ENCODE peak calls at places on chromosomes 13 and 19, in four cellular contexts. R, C, L and N are unnamed samples.

GRCh38 chr13:110638253-110638652 is 22.9 kb downstream of the NAXD start:
- DNase-seq in R (no peak), C (no peak), L (no peak), N (no peak)

GRCh38 chr19:6018786-6019185 is 40.8 kb upstream of the RANBP3 start:
- DNase-seq in R (no peak), C (peak; percentile 82), L (no peak), N (no peak)

GRCh38 chr19:15587663-15588062 is 27.4 kb upstream of the CYP4F8 start:
- DNase-seq in R (no peak), C (no peak), L (no peak), N (no peak)

GRCh38 chr19:2446390-2446789 is 10.4 kb downstream of the LMNB2 start:
- DNase-seq in R (no peak), C (no peak), L (no peak), N (peak; percentile 100)

GRCh38 chr19:18604820-18605159 is 1.8 kb downstream of the CRLF1 start:
- DNase-seq in R (no peak), C (no peak), L (no peak), N (no peak)

GRCh38 chr19:4374451-4375163 is 25.7 kb downstream of the SH3GL1 start:
- DNase-seq in R (peak; percentile 96), C (no peak), L (peak; percentile 90), N (no peak)

GRCh38 chr19:51081476-51081875 is 1.2 kb downstream of the KLK14 start:
- DNase-seq in R (no peak), C (no peak), L (no peak), N (no peak)

GRCh38 chr13:35720690-35721554 is 244.4 kb upstream of the MAB21L1 start:
- DNase-seq in R (peak; percentile 75), C (peak; percentile 84), L (peak; percentile 70), N (no peak)

GRCh38 chr13:32205426-32206096 is 109.6 kb downstream of the ZAR1L start:
- DNase-seq in R (no peak), C (no peak), L (no peak), N (no peak)

GRCh38 chr13:108213946-108214345 is 1.4 kb downstream of the LIG4 start:
- DNase-seq in R (peak; percentile 77), C (no peak), L (peak; percentile 49), N (no peak)

GRCh38 chr13:59584902-59585670 is 578.6 kb downstream of the DIAPH3 start:
- DNase-seq in R (no peak), C (no peak), L (peak; percentile 20), N (no peak)

GRCh38 chr13:113930711-113931637 is 42.9 kb downstream of the C13orf46 start:
- DNase-seq in R (no peak), C (no peak), L (no peak), N (peak; percentile 78)

GRCh38 chr19:1421218-1421957 is 14.0 kb downstream of the DAZAP1 start:
- DNase-seq in R (no peak), C (no peak), L (no peak), N (no peak)

GRCh38 chr13:49972709-49973108 is 24.1 kb upstream of the TRIM13 start:
- DNase-seq in R (no peak), C (no peak), L (no peak), N (no peak)

GRCh38 chr19:6067975-6068374 is 42.3 kb downstream of the RFX2 start:
- DNase-seq in R (no peak), C (no peak), L (no peak), N (no peak)

GRCh38 chr13:103431880-103432279 is 365.7 kb upstream of the SLC10A2 start:
- DNase-seq in R (no peak), C (no peak), L (no peak), N (no peak)

GRCh38 chr13:42497798-42498197 is 76.2 kb upstream of the TNFSF11 start:
- DNase-seq in R (peak; percentile 52), C (no peak), L (peak; percentile 81), N (no peak)

GRCh38 chr13:40666905-40667621 is 622 bp upstream of the FOXO1 start:
- DNase-seq in R (peak; percentile 77), C (peak; percentile 70), L (peak; percentile 16), N (peak; percentile 33)

GRCh38 chr13:78680611-78681010 is 21.7 kb upstream of the OBI1 start:
- DNase-seq in R (no peak), C (no peak), L (peak; percentile 7), N (no peak)
- TF ChIP-seq EZH2phosphoT487 in R (no peak), C (no peak), L (no peak), N (no peak)

GRCh38 chr19:55149078-55150003 is at the start of gene TNNT1:
- DNase-seq in R (peak; percentile 16), C (peak; percentile 83), L (peak; percentile 25), N (no peak)
- TF ChIP-seq EZH2 in R (no peak), C (no peak), L (no peak), N (no peak)

GRCh38 chr13:27055501-27055900 is 116.1 kb downstream of the USP12 start:
- DNase-seq in R (no peak), C (no peak), L (no peak), N (no peak)

GRCh38 chr13:27053235-27053884 is 118.3 kb downstream of the USP12 start:
- DNase-seq in R (peak; percentile 14), C (no peak), L (no peak), N (no peak)

GRCh38 chr13:27053902-27054595 is 117.6 kb downstream of the USP12 start:
- DNase-seq in R (peak; percentile 94), C (no peak), L (peak; percentile 91), N (no peak)

GRCh38 chr13:27057817-27058216 is 113.8 kb downstream of the USP12 start:
- DNase-seq in R (no peak), C (no peak), L (no peak), N (no peak)

DNA sequence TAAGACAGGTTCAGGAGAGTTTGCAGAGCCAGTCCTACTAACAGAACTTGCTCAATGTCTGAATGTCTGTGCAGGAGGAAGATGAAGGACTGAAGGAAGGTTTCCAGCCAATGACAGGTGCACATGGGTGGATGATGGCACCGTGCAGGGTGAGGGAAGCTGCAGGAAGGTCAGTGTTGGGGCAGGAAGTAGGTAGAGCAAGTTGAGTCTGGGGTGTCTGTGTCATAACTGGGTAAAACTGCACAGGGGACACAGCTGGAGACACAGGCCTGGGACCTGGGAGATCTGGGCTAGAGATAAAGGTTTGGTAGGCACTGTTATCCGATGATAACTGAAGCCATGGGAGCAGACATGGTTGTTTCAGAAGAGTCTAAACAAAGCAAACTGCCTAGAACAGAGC is 116.9 kb downstream of the USP12 start:
- DNase-seq in R (no peak), C (no peak), L (no peak), N (no peak)
- TF ChIP-seq EZH2phosphoT487 in R (no peak), C (no peak), L (no peak), N (no peak)

GRCh38 chr19:8338835-8339234 is 4.2 kb downstream of the KANK3 start:
- DNase-seq in R (no peak), C (peak; percentile 57), L (no peak), N (no peak)

GRCh38 chr19:8342316-8342683 is 762 bp downstream of the KANK3 start:
- DNase-seq in R (no peak), C (peak; percentile 46), L (no peak), N (no peak)

GRCh38 chr19:8342684-8343482 is at the start of gene KANK3:
- DNase-seq in R (peak; percentile 91), C (peak; percentile 100), L (peak; percentile 99), N (peak; percentile 94)

GRCh38 chr19:8340341-8341096 is 2.5 kb downstream of the KANK3 start:
- DNase-seq in R (no peak), C (peak; percentile 63), L (no peak), N (no peak)

DNA sequence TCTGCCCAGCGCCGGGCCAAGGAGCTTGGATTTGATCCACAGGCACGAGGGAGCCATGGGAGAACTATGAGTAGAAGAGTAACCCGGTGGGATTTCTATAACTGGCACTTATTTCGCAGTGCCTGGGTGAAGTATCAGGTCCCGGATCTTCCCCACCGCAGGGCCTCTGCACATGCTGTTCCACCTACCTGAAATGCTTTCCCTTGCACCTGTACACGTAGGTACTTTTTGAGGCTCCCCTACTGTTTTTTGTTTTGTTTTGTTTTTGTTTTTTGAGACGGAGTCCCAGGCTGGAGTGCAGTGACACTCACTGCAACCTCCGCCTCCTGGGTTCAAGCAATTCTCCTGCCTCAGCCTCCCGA is 402 bp upstream of the KANK3 start:
- DNase-seq in R (no peak), C (no peak), L (no peak), N (no peak)
- TF ChIP-seq EZH2 in R (no peak), C (no peak), L (no peak), N (no peak)

GRCh38 chr13:26575244-26575643 is 17.8 kb downstream of the WASF3 start:
- DNase-seq in R (no peak), C (no peak), L (no peak), N (no peak)
- TF ChIP-seq EZH2phosphoT487 in R (no peak), C (no peak), L (no peak), N (no peak)

GRCh38 chr19:37572203-37572602 is 22.4 kb downstream of the ZNF571 start:
- DNase-seq in R (peak; percentile 55), C (no peak), L (no peak), N (no peak)
- TF ChIP-seq EZH2 in R (no peak), C (no peak), L (no peak), N (no peak)

GRCh38 chr13:111912453-111912866 is 154.5 kb upstream of the SOX1 start:
- DNase-seq in R (no peak), C (no peak), L (no peak), N (no peak)

GRCh38 chr13:111911754-111912452 is 155.0 kb upstream of the SOX1 start:
- DNase-seq in R (no peak), C (no peak), L (no peak), N (no peak)

GRCh38 chr13:111909971-111910671 is 156.8 kb upstream of the SOX1 start:
- DNase-seq in R (no peak), C (no peak), L (no peak), N (no peak)

GRCh38 chr13:111909501-111909900 is 157.4 kb upstream of the SOX1 start:
- DNase-seq in R (no peak), C (no peak), L (no peak), N (no peak)

DNA sequence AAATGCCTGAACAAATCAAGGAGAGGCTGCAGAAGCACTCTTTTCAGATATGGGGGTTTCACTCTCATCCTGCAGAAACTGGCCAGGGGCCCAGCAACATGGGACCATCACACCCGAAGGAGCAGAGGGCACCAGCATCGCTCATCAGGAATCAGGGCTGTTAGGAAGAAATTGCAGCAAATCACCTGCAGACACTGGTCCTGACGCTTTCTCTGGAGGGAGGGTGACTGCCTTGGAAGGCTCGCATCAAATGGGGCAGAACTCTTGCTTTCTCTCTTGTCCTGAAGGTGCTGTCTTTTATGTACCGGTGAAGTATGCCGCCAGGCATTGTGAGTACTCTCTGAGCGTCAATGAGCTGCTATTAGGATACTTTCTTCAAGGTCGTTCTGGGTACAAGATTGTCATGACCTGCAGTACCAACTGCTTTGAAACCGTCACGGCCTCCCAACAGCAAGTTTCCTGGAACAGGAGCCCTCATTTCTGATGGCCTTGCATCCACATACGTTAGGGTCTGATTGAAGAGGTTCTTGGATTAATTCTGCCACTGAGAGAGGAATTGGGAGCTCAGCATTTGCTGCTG is 155.7 kb upstream of the SOX1 start:
- DNase-seq in R (no peak), C (no peak), L (no peak), N (no peak)
- TF ChIP-seq EZH2phosphoT487 in R (no peak), C (no peak), L (no peak), N (no peak)

DNA sequence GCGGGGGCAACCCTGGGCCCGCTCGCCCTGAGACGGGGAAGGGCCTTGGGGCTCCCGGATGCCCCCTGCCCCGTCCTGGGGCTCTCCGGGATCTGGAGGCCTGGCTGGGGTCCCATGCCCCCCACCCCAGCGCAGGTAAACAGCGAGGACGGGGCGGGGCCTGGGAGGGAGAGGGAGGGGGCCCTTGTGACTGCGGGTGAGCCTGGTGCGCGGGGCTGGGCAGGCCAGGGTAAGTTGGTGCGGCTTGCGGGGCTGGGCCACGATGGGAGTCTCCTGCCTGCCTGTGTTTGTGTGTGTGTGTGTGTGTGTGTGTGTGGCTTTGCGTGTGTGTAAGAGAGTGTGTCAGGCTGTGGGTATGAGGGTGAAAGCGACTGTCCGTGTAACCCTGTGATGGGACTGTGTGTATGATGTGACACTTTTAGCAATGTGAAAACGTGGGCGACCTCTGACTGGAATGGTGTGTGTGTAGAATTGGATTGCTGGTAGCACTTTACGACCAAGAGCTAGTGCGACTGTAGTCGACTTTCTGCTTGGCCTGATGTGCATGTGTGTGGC is 426 bp downstream of the KLC3 start:
- DNase-seq in R (peak; percentile 18), C (peak; percentile 56), L (no peak), N (no peak)
- TF ChIP-seq EZH2 in R (no peak), C (no peak), L (no peak), N (no peak)